ENCODE peak calls at places on chromosomes 12 and 14, in seven cellular contexts. One of them, this sample, is unnamed.
A peak's percentile ranks its signal among the peaks of the same experiment; 100 is the strongest.

GRCh38 chr12:1606021-1606622 is 11.7 kb upstream of the FBXL14 start:
- DNase-seq in T-cell: no peak
- DNase-seq in EL: peak; percentile 96
- DNase-seq in EH: peak; percentile 93
- DNase-seq in dermis blood vessel endothelial cell: peak; percentile 63
- DNase-seq in NCI-H1417 treated with DMSO at 0.1 percent for 48 hours: no peak
- DNase-seq in LoVo: peak; percentile 99
- DNase-seq in this sample: peak; percentile 93

GRCh38 chr14:101511620-101512395 is 49.5 kb upstream of the DIO3 start:
- DNase-seq in T-cell: no peak
- DNase-seq in EL: no peak
- DNase-seq in EH: no peak
- DNase-seq in dermis blood vessel endothelial cell: no peak
- DNase-seq in NCI-H1417 treated with DMSO at 0.1 percent for 48 hours: no peak
- DNase-seq in LoVo: no peak
- DNase-seq in this sample: no peak

GRCh38 chr12:16012086-16012485 is 101.0 kb downstream of the DERA start:
- DNase-seq in T-cell: no peak
- DNase-seq in EL: no peak
- DNase-seq in EH: peak; percentile 17
- DNase-seq in dermis blood vessel endothelial cell: no peak
- DNase-seq in NCI-H1417 treated with DMSO at 0.1 percent for 48 hours: no peak
- DNase-seq in LoVo: no peak
- DNase-seq in this sample: peak; percentile 75

GRCh38 chr14:97177016-97177415 is 379.8 kb downstream of the VRK1 start:
- DNase-seq in T-cell: peak; percentile 44
- DNase-seq in EL: no peak
- DNase-seq in EH: no peak
- DNase-seq in dermis blood vessel endothelial cell: no peak
- DNase-seq in NCI-H1417 treated with DMSO at 0.1 percent for 48 hours: peak; percentile 22
- DNase-seq in LoVo: peak; percentile 24
- DNase-seq in this sample: peak; percentile 33

GRCh38 chr14:78202976-78203375 is 32.8 kb downstream of the NRXN3 start:
- DNase-seq in T-cell: no peak
- DNase-seq in EL: no peak
- DNase-seq in EH: no peak
- DNase-seq in dermis blood vessel endothelial cell: no peak
- DNase-seq in NCI-H1417 treated with DMSO at 0.1 percent for 48 hours: peak; percentile 85
- DNase-seq in LoVo: no peak
- DNase-seq in this sample: no peak

GRCh38 chr12:65649126-65649525 is 175.2 kb upstream of the HMGA2 start:
- DNase-seq in T-cell: no peak
- DNase-seq in EL: peak; percentile 96
- DNase-seq in EH: peak; percentile 98
- DNase-seq in dermis blood vessel endothelial cell: peak; percentile 99
- DNase-seq in NCI-H1417 treated with DMSO at 0.1 percent for 48 hours: no peak
- DNase-seq in LoVo: peak; percentile 93
- DNase-seq in this sample: peak; percentile 95

GRCh38 chr12:661720-662486 is 1.3 kb downstream of the NINJ2 start:
- DNase-seq in T-cell: no peak
- DNase-seq in EL: no peak
- DNase-seq in EH: no peak
- DNase-seq in dermis blood vessel endothelial cell: no peak
- DNase-seq in NCI-H1417 treated with DMSO at 0.1 percent for 48 hours: no peak
- DNase-seq in LoVo: no peak
- DNase-seq in this sample: no peak

GRCh38 chr14:93051600-93052546 is 63.9 kb downstream of the ITPK1 start:
- DNase-seq in T-cell: no peak
- DNase-seq in EL: no peak
- DNase-seq in EH: no peak
- DNase-seq in dermis blood vessel endothelial cell: no peak
- DNase-seq in NCI-H1417 treated with DMSO at 0.1 percent for 48 hours: no peak
- DNase-seq in LoVo: peak; percentile 64
- DNase-seq in this sample: no peak

GRCh38 chr12:968561-968960 is 19.1 kb upstream of the RAD52 start:
- DNase-seq in T-cell: no peak
- DNase-seq in EL: no peak
- DNase-seq in EH: no peak
- DNase-seq in dermis blood vessel endothelial cell: no peak
- DNase-seq in NCI-H1417 treated with DMSO at 0.1 percent for 48 hours: no peak
- DNase-seq in LoVo: no peak
- DNase-seq in this sample: no peak

GRCh38 chr12:49944718-49945117 is 5.8 kb upstream of the AQP2 start:
- DNase-seq in T-cell: no peak
- DNase-seq in EL: no peak
- DNase-seq in EH: no peak
- DNase-seq in dermis blood vessel endothelial cell: no peak
- DNase-seq in NCI-H1417 treated with DMSO at 0.1 percent for 48 hours: no peak
- DNase-seq in LoVo: no peak
- DNase-seq in this sample: no peak

GRCh38 chr12:55629058-55629841 is 7.4 kb upstream of the OR10P1 start:
- DNase-seq in T-cell: no peak
- DNase-seq in EL: no peak
- DNase-seq in EH: no peak
- DNase-seq in dermis blood vessel endothelial cell: peak; percentile 24
- DNase-seq in NCI-H1417 treated with DMSO at 0.1 percent for 48 hours: no peak
- DNase-seq in LoVo: no peak
- DNase-seq in this sample: no peak

GRCh38 chr12:117076410-117077372 is 22.5 kb downstream of the TESC start:
- DNase-seq in T-cell: no peak
- DNase-seq in EL: peak; percentile 18
- DNase-seq in EH: peak; percentile 44
- DNase-seq in dermis blood vessel endothelial cell: peak; percentile 15
- DNase-seq in NCI-H1417 treated with DMSO at 0.1 percent for 48 hours: no peak
- DNase-seq in LoVo: no peak
- DNase-seq in this sample: no peak

GRCh38 chr12:45381351-45381750 is 165.5 kb downstream of the ANO6 start:
- DNase-seq in T-cell: no peak
- DNase-seq in EL: peak; percentile 6
- DNase-seq in EH: no peak
- DNase-seq in dermis blood vessel endothelial cell: no peak
- DNase-seq in NCI-H1417 treated with DMSO at 0.1 percent for 48 hours: no peak
- DNase-seq in LoVo: no peak
- DNase-seq in this sample: no peak

GRCh38 chr12:38585090-38585489 is 268.5 kb downstream of the ALG10B start:
- DNase-seq in T-cell: no peak
- DNase-seq in EL: no peak
- DNase-seq in EH: no peak
- DNase-seq in dermis blood vessel endothelial cell: no peak
- DNase-seq in NCI-H1417 treated with DMSO at 0.1 percent for 48 hours: no peak
- DNase-seq in LoVo: no peak
- DNase-seq in this sample: no peak

GRCh38 chr12:68745376-68745903 is 536 bp upstream of the SLC35E3 start:
- DNase-seq in T-cell: no peak
- DNase-seq in EL: no peak
- DNase-seq in EH: no peak
- DNase-seq in dermis blood vessel endothelial cell: no peak
- DNase-seq in NCI-H1417 treated with DMSO at 0.1 percent for 48 hours: no peak
- DNase-seq in LoVo: no peak
- DNase-seq in this sample: no peak

GRCh38 chr14:104376202-104377140 is 203.1 kb upstream of the C14orf180 start:
- DNase-seq in T-cell: no peak
- DNase-seq in EL: no peak
- DNase-seq in EH: no peak
- DNase-seq in dermis blood vessel endothelial cell: no peak
- DNase-seq in NCI-H1417 treated with DMSO at 0.1 percent for 48 hours: no peak
- DNase-seq in LoVo: no peak
- DNase-seq in this sample: no peak

GRCh38 chr14:95319312-95320075 is at the start of gene CLMN:
- DNase-seq in T-cell: peak; percentile 10
- DNase-seq in EL: peak; percentile 31
- DNase-seq in EH: peak; percentile 27
- DNase-seq in dermis blood vessel endothelial cell: peak; percentile 49
- DNase-seq in NCI-H1417 treated with DMSO at 0.1 percent for 48 hours: no peak
- DNase-seq in LoVo: peak; percentile 49
- DNase-seq in this sample: peak; percentile 65

GRCh38 chr12:109963743-109964429 is 32.3 kb downstream of the GIT2 start:
- DNase-seq in T-cell: no peak
- DNase-seq in EL: peak; percentile 57
- DNase-seq in EH: peak; percentile 82
- DNase-seq in dermis blood vessel endothelial cell: peak; percentile 56
- DNase-seq in NCI-H1417 treated with DMSO at 0.1 percent for 48 hours: no peak
- DNase-seq in LoVo: peak; percentile 11
- DNase-seq in this sample: peak; percentile 63

GRCh38 chr14:49621114-49621881 is 699 bp downstream of the MGAT2 start:
- DNase-seq in T-cell: no peak
- DNase-seq in EL: peak; percentile 52
- DNase-seq in EH: peak; percentile 63
- DNase-seq in dermis blood vessel endothelial cell: peak; percentile 80
- DNase-seq in NCI-H1417 treated with DMSO at 0.1 percent for 48 hours: peak; percentile 15
- DNase-seq in LoVo: no peak
- DNase-seq in this sample: peak; percentile 84

GRCh38 chr12:3727877-3728632 is 24.9 kb downstream of the CRACR2A start:
- DNase-seq in T-cell: peak; percentile 41
- DNase-seq in EL: peak; percentile 26
- DNase-seq in EH: peak; percentile 65
- DNase-seq in dermis blood vessel endothelial cell: no peak
- DNase-seq in NCI-H1417 treated with DMSO at 0.1 percent for 48 hours: no peak
- DNase-seq in LoVo: no peak
- DNase-seq in this sample: peak; percentile 16

GRCh38 chr12:72077111-72077820 is 138.6 kb downstream of the TPH2 start:
- DNase-seq in T-cell: no peak
- DNase-seq in EL: no peak
- DNase-seq in EH: no peak
- DNase-seq in dermis blood vessel endothelial cell: no peak
- DNase-seq in NCI-H1417 treated with DMSO at 0.1 percent for 48 hours: peak; percentile 99
- DNase-seq in LoVo: no peak
- DNase-seq in this sample: no peak

GRCh38 chr12:27984275-27984674 is 11.7 kb upstream of the PTHLH start:
- DNase-seq in T-cell: no peak
- DNase-seq in EL: peak; percentile 81
- DNase-seq in EH: peak; percentile 85
- DNase-seq in dermis blood vessel endothelial cell: no peak
- DNase-seq in NCI-H1417 treated with DMSO at 0.1 percent for 48 hours: no peak
- DNase-seq in LoVo: no peak
- DNase-seq in this sample: peak; percentile 72

GRCh38 chr12:112927925-112928324 is 10.3 kb upstream of the OAS3 start:
- DNase-seq in T-cell: no peak
- DNase-seq in EL: no peak
- DNase-seq in EH: no peak
- DNase-seq in dermis blood vessel endothelial cell: no peak
- DNase-seq in NCI-H1417 treated with DMSO at 0.1 percent for 48 hours: no peak
- DNase-seq in LoVo: no peak
- DNase-seq in this sample: no peak

GRCh38 chr12:7176595-7176994 is 12.9 kb upstream of the PEX5 start:
- DNase-seq in T-cell: no peak
- DNase-seq in EL: no peak
- DNase-seq in EH: no peak
- DNase-seq in dermis blood vessel endothelial cell: no peak
- DNase-seq in NCI-H1417 treated with DMSO at 0.1 percent for 48 hours: no peak
- DNase-seq in LoVo: no peak
- DNase-seq in this sample: no peak

GRCh38 chr14:89469210-89470198 is 52.5 kb upstream of the FOXN3 start:
- DNase-seq in T-cell: no peak
- DNase-seq in EL: no peak
- DNase-seq in EH: no peak
- DNase-seq in dermis blood vessel endothelial cell: no peak
- DNase-seq in NCI-H1417 treated with DMSO at 0.1 percent for 48 hours: no peak
- DNase-seq in LoVo: no peak
- DNase-seq in this sample: no peak